ENCODE peak calls at places on chromosomes 5 and 9, in ten cellular contexts. One of them, this sample, is unnamed.

GRCh38 chr5:37248387-37248969 is 698 bp downstream of the CPLANE1 start:
- DNase-seq in T-cell: no peak
- DNase-seq in CD8-positive, alpha-beta memory T cell: no peak
- DNase-seq in kidney epithelial cell: no peak
- DNase-seq in HFF-Myc: no peak
- DNase-seq in SHP77 treated with DMSO at 0.1 percent for 48 hours: no peak
- DNase-seq in kidney tubule cell: peak
- DNase-seq in AG09309: no peak
- DNase-seq in AG09319: no peak
- DNase-seq in Ammon's horn: peak
- DNase-seq in this sample: no peak

GRCh38 chr9:11726659-11727058 is 966.5 kb upstream of the TYRP1 start:
- DNase-seq in T-cell: no peak
- DNase-seq in CD8-positive, alpha-beta memory T cell: no peak
- DNase-seq in kidney epithelial cell: no peak
- DNase-seq in HFF-Myc: no peak
- DNase-seq in SHP77 treated with DMSO at 0.1 percent for 48 hours: no peak
- DNase-seq in kidney tubule cell: no peak
- DNase-seq in AG09309: no peak
- DNase-seq in AG09319: no peak
- DNase-seq in Ammon's horn: no peak
- DNase-seq in this sample: no peak

GRCh38 chr5:91668261-91668660 is 285.1 kb upstream of the ARRDC3 start:
- DNase-seq in T-cell: no peak
- DNase-seq in CD8-positive, alpha-beta memory T cell: no peak
- DNase-seq in kidney epithelial cell: no peak
- DNase-seq in HFF-Myc: no peak
- DNase-seq in SHP77 treated with DMSO at 0.1 percent for 48 hours: no peak
- DNase-seq in kidney tubule cell: no peak
- DNase-seq in AG09309: no peak
- DNase-seq in AG09319: no peak
- DNase-seq in Ammon's horn: no peak
- DNase-seq in this sample: no peak

GRCh38 chr5:50874277-50874984 is 208.0 kb downstream of the PARP8 start:
- DNase-seq in T-cell: no peak
- DNase-seq in CD8-positive, alpha-beta memory T cell: no peak
- DNase-seq in kidney epithelial cell: no peak
- DNase-seq in HFF-Myc: no peak
- DNase-seq in SHP77 treated with DMSO at 0.1 percent for 48 hours: no peak
- DNase-seq in kidney tubule cell: no peak
- DNase-seq in AG09309: no peak
- DNase-seq in AG09319: no peak
- DNase-seq in Ammon's horn: peak
- DNase-seq in this sample: peak

GRCh38 chr5:68770566-68770965 is 323.2 kb upstream of the SLC30A5 start:
- DNase-seq in T-cell: no peak
- DNase-seq in CD8-positive, alpha-beta memory T cell: no peak
- DNase-seq in kidney epithelial cell: no peak
- DNase-seq in HFF-Myc: no peak
- DNase-seq in SHP77 treated with DMSO at 0.1 percent for 48 hours: no peak
- DNase-seq in kidney tubule cell: no peak
- DNase-seq in AG09309: no peak
- DNase-seq in AG09319: no peak
- DNase-seq in Ammon's horn: no peak
- DNase-seq in this sample: no peak

GRCh38 chr5:17492770-17493169 is 5.3 kb upstream of the TAF11L2 start:
- DNase-seq in T-cell: no peak
- DNase-seq in CD8-positive, alpha-beta memory T cell: no peak
- DNase-seq in kidney epithelial cell: no peak
- DNase-seq in HFF-Myc: no peak
- DNase-seq in SHP77 treated with DMSO at 0.1 percent for 48 hours: no peak
- DNase-seq in kidney tubule cell: no peak
- DNase-seq in AG09309: no peak
- DNase-seq in AG09319: no peak
- DNase-seq in Ammon's horn: no peak
- DNase-seq in this sample: no peak

GRCh38 chr9:110916361-110916760 is 121.9 kb downstream of the LPAR1 start:
- DNase-seq in T-cell: no peak
- DNase-seq in CD8-positive, alpha-beta memory T cell: no peak
- DNase-seq in kidney epithelial cell: no peak
- DNase-seq in HFF-Myc: no peak
- DNase-seq in SHP77 treated with DMSO at 0.1 percent for 48 hours: no peak
- DNase-seq in kidney tubule cell: no peak
- DNase-seq in AG09309: no peak
- DNase-seq in AG09319: no peak
- DNase-seq in Ammon's horn: no peak
- DNase-seq in this sample: no peak

GRCh38 chr9:92709954-92710353 is 40.0 kb upstream of the IPPK start:
- DNase-seq in T-cell: no peak
- DNase-seq in CD8-positive, alpha-beta memory T cell: no peak
- DNase-seq in kidney epithelial cell: no peak
- DNase-seq in HFF-Myc: no peak
- DNase-seq in SHP77 treated with DMSO at 0.1 percent for 48 hours: no peak
- DNase-seq in kidney tubule cell: no peak
- DNase-seq in AG09309: no peak
- DNase-seq in AG09319: no peak
- DNase-seq in Ammon's horn: no peak
- DNase-seq in this sample: no peak

GRCh38 chr9:36163049-36163839 is 5.9 kb upstream of the CCIN start:
- DNase-seq in T-cell: no peak
- DNase-seq in CD8-positive, alpha-beta memory T cell: no peak
- DNase-seq in kidney epithelial cell: peak
- DNase-seq in HFF-Myc: peak
- DNase-seq in SHP77 treated with DMSO at 0.1 percent for 48 hours: no peak
- DNase-seq in kidney tubule cell: peak
- DNase-seq in AG09309: no peak
- DNase-seq in AG09319: no peak
- DNase-seq in Ammon's horn: peak
- DNase-seq in this sample: peak

GRCh38 chr5:17217421-17218352 is at the start of gene BASP1:
- DNase-seq in T-cell: peak
- DNase-seq in CD8-positive, alpha-beta memory T cell: no peak
- DNase-seq in kidney epithelial cell: no peak
- DNase-seq in HFF-Myc: no peak
- DNase-seq in SHP77 treated with DMSO at 0.1 percent for 48 hours: no peak
- DNase-seq in kidney tubule cell: peak
- DNase-seq in AG09309: no peak
- DNase-seq in AG09319: peak
- DNase-seq in Ammon's horn: peak
- DNase-seq in this sample: peak

GRCh38 chr9:115006660-115007059 is 76.3 kb upstream of the TNFSF8 start:
- DNase-seq in T-cell: no peak
- DNase-seq in CD8-positive, alpha-beta memory T cell: no peak
- DNase-seq in kidney epithelial cell: no peak
- DNase-seq in HFF-Myc: no peak
- DNase-seq in SHP77 treated with DMSO at 0.1 percent for 48 hours: no peak
- DNase-seq in kidney tubule cell: peak
- DNase-seq in AG09309: peak
- DNase-seq in AG09319: peak
- DNase-seq in Ammon's horn: peak
- DNase-seq in this sample: no peak

GRCh38 chr5:120464627-120465280 is 654 bp downstream of the PRR16 start:
- DNase-seq in T-cell: no peak
- DNase-seq in CD8-positive, alpha-beta memory T cell: no peak
- DNase-seq in kidney epithelial cell: no peak
- DNase-seq in HFF-Myc: no peak
- DNase-seq in SHP77 treated with DMSO at 0.1 percent for 48 hours: no peak
- DNase-seq in kidney tubule cell: no peak
- DNase-seq in AG09309: peak
- DNase-seq in AG09319: no peak
- DNase-seq in Ammon's horn: peak
- DNase-seq in this sample: no peak

GRCh38 chr5:74143724-74144330 is 496.7 kb downstream of the ENC1 start:
- DNase-seq in T-cell: no peak
- DNase-seq in CD8-positive, alpha-beta memory T cell: no peak
- DNase-seq in kidney epithelial cell: no peak
- DNase-seq in HFF-Myc: no peak
- DNase-seq in SHP77 treated with DMSO at 0.1 percent for 48 hours: no peak
- DNase-seq in kidney tubule cell: no peak
- DNase-seq in AG09309: no peak
- DNase-seq in AG09319: no peak
- DNase-seq in Ammon's horn: peak
- DNase-seq in this sample: no peak

GRCh38 chr5:59126665-59127354 is 543.9 kb downstream of the RAB3C start:
- DNase-seq in T-cell: no peak
- DNase-seq in CD8-positive, alpha-beta memory T cell: no peak
- DNase-seq in kidney epithelial cell: no peak
- DNase-seq in HFF-Myc: no peak
- DNase-seq in SHP77 treated with DMSO at 0.1 percent for 48 hours: no peak
- DNase-seq in kidney tubule cell: peak
- DNase-seq in AG09309: no peak
- DNase-seq in AG09319: no peak
- DNase-seq in Ammon's horn: peak
- DNase-seq in this sample: no peak

GRCh38 chr5:65151632-65152031 is 330.1 kb downstream of the ADAMTS6 start:
- DNase-seq in T-cell: no peak
- DNase-seq in CD8-positive, alpha-beta memory T cell: no peak
- DNase-seq in kidney epithelial cell: no peak
- DNase-seq in HFF-Myc: peak
- DNase-seq in SHP77 treated with DMSO at 0.1 percent for 48 hours: no peak
- DNase-seq in kidney tubule cell: no peak
- DNase-seq in AG09309: peak
- DNase-seq in AG09319: no peak
- DNase-seq in Ammon's horn: no peak
- DNase-seq in this sample: no peak

GRCh38 chr9:135736979-135737839 is 35.2 kb downstream of the KCNT1 start:
- DNase-seq in T-cell: no peak
- DNase-seq in CD8-positive, alpha-beta memory T cell: no peak
- DNase-seq in kidney epithelial cell: no peak
- DNase-seq in HFF-Myc: no peak
- DNase-seq in SHP77 treated with DMSO at 0.1 percent for 48 hours: no peak
- DNase-seq in kidney tubule cell: no peak
- DNase-seq in AG09309: no peak
- DNase-seq in AG09319: no peak
- DNase-seq in Ammon's horn: no peak
- DNase-seq in this sample: no peak

GRCh38 chr9:5626727-5627634 is 1.9 kb upstream of the RIC1 start:
- DNase-seq in T-cell: peak
- DNase-seq in CD8-positive, alpha-beta memory T cell: no peak
- DNase-seq in kidney epithelial cell: peak
- DNase-seq in HFF-Myc: no peak
- DNase-seq in SHP77 treated with DMSO at 0.1 percent for 48 hours: no peak
- DNase-seq in kidney tubule cell: peak
- DNase-seq in AG09309: peak
- DNase-seq in AG09319: no peak
- DNase-seq in Ammon's horn: peak
- DNase-seq in this sample: peak

GRCh38 chr9:133580416-133580738 is 28.8 kb downstream of the FAM163B start:
- DNase-seq in T-cell: no peak
- DNase-seq in CD8-positive, alpha-beta memory T cell: no peak
- DNase-seq in kidney epithelial cell: no peak
- DNase-seq in HFF-Myc: no peak
- DNase-seq in SHP77 treated with DMSO at 0.1 percent for 48 hours: no peak
- DNase-seq in kidney tubule cell: peak
- DNase-seq in AG09309: no peak
- DNase-seq in AG09319: no peak
- DNase-seq in Ammon's horn: no peak
- DNase-seq in this sample: no peak

GRCh38 chr5:494667-495255 is 29.5 kb downstream of the SLC9A3 start:
- DNase-seq in T-cell: no peak
- DNase-seq in CD8-positive, alpha-beta memory T cell: no peak
- DNase-seq in kidney epithelial cell: no peak
- DNase-seq in HFF-Myc: no peak
- DNase-seq in SHP77 treated with DMSO at 0.1 percent for 48 hours: no peak
- DNase-seq in kidney tubule cell: no peak
- DNase-seq in AG09309: no peak
- DNase-seq in AG09319: no peak
- DNase-seq in Ammon's horn: no peak
- DNase-seq in this sample: no peak

GRCh38 chr5:4924581-4924980 is 215.5 kb upstream of the ADAMTS16 start:
- DNase-seq in T-cell: no peak
- DNase-seq in CD8-positive, alpha-beta memory T cell: no peak
- DNase-seq in kidney epithelial cell: peak
- DNase-seq in HFF-Myc: no peak
- DNase-seq in SHP77 treated with DMSO at 0.1 percent for 48 hours: no peak
- DNase-seq in kidney tubule cell: peak
- DNase-seq in AG09309: peak
- DNase-seq in AG09319: no peak
- DNase-seq in Ammon's horn: no peak
- DNase-seq in this sample: no peak

GRCh38 chr9:93672622-93673270 is 96.4 kb downstream of the PHF2 start:
- DNase-seq in T-cell: no peak
- DNase-seq in CD8-positive, alpha-beta memory T cell: no peak
- DNase-seq in kidney epithelial cell: no peak
- DNase-seq in HFF-Myc: no peak
- DNase-seq in SHP77 treated with DMSO at 0.1 percent for 48 hours: no peak
- DNase-seq in kidney tubule cell: no peak
- DNase-seq in AG09309: no peak
- DNase-seq in AG09319: no peak
- DNase-seq in Ammon's horn: no peak
- DNase-seq in this sample: no peak

GRCh38 chr5:111783537-111783936 is 26.5 kb upstream of the NREP start:
- DNase-seq in T-cell: no peak
- DNase-seq in CD8-positive, alpha-beta memory T cell: no peak
- DNase-seq in kidney epithelial cell: no peak
- DNase-seq in HFF-Myc: no peak
- DNase-seq in SHP77 treated with DMSO at 0.1 percent for 48 hours: no peak
- DNase-seq in kidney tubule cell: no peak
- DNase-seq in AG09309: no peak
- DNase-seq in AG09319: no peak
- DNase-seq in Ammon's horn: no peak
- DNase-seq in this sample: no peak

GRCh38 chr9:6512085-6512657 is 99.2 kb downstream of the UHRF2 start:
- DNase-seq in T-cell: no peak
- DNase-seq in CD8-positive, alpha-beta memory T cell: no peak
- DNase-seq in kidney epithelial cell: no peak
- DNase-seq in HFF-Myc: no peak
- DNase-seq in SHP77 treated with DMSO at 0.1 percent for 48 hours: no peak
- DNase-seq in kidney tubule cell: no peak
- DNase-seq in AG09309: no peak
- DNase-seq in AG09319: no peak
- DNase-seq in Ammon's horn: no peak
- DNase-seq in this sample: no peak

GRCh38 chr9:101326501-101326900 is 58.3 kb downstream of the BAAT start:
- DNase-seq in T-cell: no peak
- DNase-seq in CD8-positive, alpha-beta memory T cell: no peak
- DNase-seq in kidney epithelial cell: no peak
- DNase-seq in HFF-Myc: no peak
- DNase-seq in SHP77 treated with DMSO at 0.1 percent for 48 hours: peak
- DNase-seq in kidney tubule cell: peak
- DNase-seq in AG09309: no peak
- DNase-seq in AG09319: no peak
- DNase-seq in Ammon's horn: no peak
- DNase-seq in this sample: no peak

GRCh38 chr9:73613092-73613701 is 461.5 kb downstream of the ANXA1 start:
- DNase-seq in T-cell: no peak
- DNase-seq in CD8-positive, alpha-beta memory T cell: no peak
- DNase-seq in kidney epithelial cell: no peak
- DNase-seq in HFF-Myc: no peak
- DNase-seq in SHP77 treated with DMSO at 0.1 percent for 48 hours: no peak
- DNase-seq in kidney tubule cell: no peak
- DNase-seq in AG09309: no peak
- DNase-seq in AG09319: no peak
- DNase-seq in Ammon's horn: no peak
- DNase-seq in this sample: no peak

GRCh38 chr9:84411647-84412267 is 71.2 kb upstream of the SLC28A3 start:
- DNase-seq in T-cell: no peak
- DNase-seq in CD8-positive, alpha-beta memory T cell: no peak
- DNase-seq in kidney epithelial cell: no peak
- DNase-seq in HFF-Myc: no peak
- DNase-seq in SHP77 treated with DMSO at 0.1 percent for 48 hours: no peak
- DNase-seq in kidney tubule cell: no peak
- DNase-seq in AG09309: no peak
- DNase-seq in AG09319: no peak
- DNase-seq in Ammon's horn: peak
- DNase-seq in this sample: no peak

GRCh38 chr5:58048954-58049353 is 410.9 kb downstream of the PLK2 start:
- DNase-seq in T-cell: no peak
- DNase-seq in CD8-positive, alpha-beta memory T cell: no peak
- DNase-seq in kidney epithelial cell: no peak
- DNase-seq in HFF-Myc: no peak
- DNase-seq in SHP77 treated with DMSO at 0.1 percent for 48 hours: no peak
- DNase-seq in kidney tubule cell: no peak
- DNase-seq in AG09309: no peak
- DNase-seq in AG09319: no peak
- DNase-seq in Ammon's horn: no peak
- DNase-seq in this sample: no peak

GRCh38 chr9:119736478-119737454 is 367.5 kb upstream of the BRINP1 start:
- DNase-seq in T-cell: no peak
- DNase-seq in CD8-positive, alpha-beta memory T cell: no peak
- DNase-seq in kidney epithelial cell: peak
- DNase-seq in HFF-Myc: no peak
- DNase-seq in SHP77 treated with DMSO at 0.1 percent for 48 hours: no peak
- DNase-seq in kidney tubule cell: peak
- DNase-seq in AG09309: no peak
- DNase-seq in AG09319: no peak
- DNase-seq in Ammon's horn: no peak
- DNase-seq in this sample: no peak